ENCODE peak calls at places on chromosomes 12 and 14, in nine cellular contexts. One of them, this sample, is unnamed.

GRCh38 chr12:116864371-116865160 is 16.7 kb downstream of the HRK start:
- DNase-seq in endothelial cell of umbilical vein: no peak
- DNase-seq in GM13977: no peak
- DNase-seq in sigmoid colon: no peak
- DNase-seq in neural crest cell: no peak
- DNase-seq in tibial artery: no peak
- DNase-seq in thyroid gland: no peak
- DNase-seq in mucosa of descending colon: no peak
- DNase-seq in fibroblast of the aortic adventitia: peak
- DNase-seq in this sample: no peak

GRCh38 chr12:47689215-47689614 is 16.6 kb downstream of the RPAP3 start:
- DNase-seq in GM13977: no peak
- DNase-seq in fibroblast of the aortic adventitia: no peak
- DNase-seq in tibial artery: no peak
- DNase-seq in thyroid gland: no peak
- DNase-seq in sigmoid colon: no peak
- DNase-seq in mucosa of descending colon: no peak
- DNase-seq in endothelial cell of umbilical vein: no peak
- DNase-seq in neural crest cell: no peak
- DNase-seq in this sample: no peak

GRCh38 chr14:32382704-32383103 is 53.6 kb downstream of the AKAP6 start:
- DNase-seq in neural crest cell: no peak
- DNase-seq in endothelial cell of umbilical vein: no peak
- DNase-seq in fibroblast of the aortic adventitia: peak
- DNase-seq in sigmoid colon: no peak
- DNase-seq in tibial artery: no peak
- DNase-seq in thyroid gland: peak
- DNase-seq in GM13977: no peak
- DNase-seq in mucosa of descending colon: no peak
- DNase-seq in this sample: no peak

GRCh38 chr12:132244724-132245295 is 84.6 kb downstream of the GALNT9 start:
- DNase-seq in fibroblast of the aortic adventitia: no peak
- DNase-seq in mucosa of descending colon: no peak
- DNase-seq in neural crest cell: no peak
- DNase-seq in tibial artery: no peak
- DNase-seq in thyroid gland: no peak
- DNase-seq in sigmoid colon: peak
- DNase-seq in endothelial cell of umbilical vein: no peak
- DNase-seq in GM13977: no peak
- DNase-seq in this sample: no peak

GRCh38 chr12:6551063-6551461 is 4.8 kb downstream of the IFFO1 start:
- DNase-seq in fibroblast of the aortic adventitia: peak
- DNase-seq in endothelial cell of umbilical vein: no peak
- DNase-seq in tibial artery: peak
- DNase-seq in mucosa of descending colon: peak
- DNase-seq in sigmoid colon: peak
- DNase-seq in neural crest cell: no peak
- DNase-seq in thyroid gland: no peak
- DNase-seq in GM13977: no peak
- DNase-seq in this sample: no peak

GRCh38 chr12:94754653-94755052 is 104.3 kb upstream of the TMCC3 start:
- DNase-seq in endothelial cell of umbilical vein: no peak
- DNase-seq in fibroblast of the aortic adventitia: peak
- DNase-seq in sigmoid colon: no peak
- DNase-seq in mucosa of descending colon: no peak
- DNase-seq in thyroid gland: no peak
- DNase-seq in tibial artery: no peak
- DNase-seq in GM13977: no peak
- DNase-seq in neural crest cell: no peak
- DNase-seq in this sample: no peak

GRCh38 chr14:100071545-100071944 is 6.3 kb downstream of the EVL start:
- DNase-seq in sigmoid colon: no peak
- DNase-seq in thyroid gland: no peak
- DNase-seq in GM13977: no peak
- DNase-seq in neural crest cell: no peak
- DNase-seq in endothelial cell of umbilical vein: no peak
- DNase-seq in mucosa of descending colon: no peak
- DNase-seq in fibroblast of the aortic adventitia: no peak
- DNase-seq in tibial artery: no peak
- DNase-seq in this sample: no peak

GRCh38 chr12:77294016-77294415 is 228.6 kb upstream of the E2F7 start:
- DNase-seq in fibroblast of the aortic adventitia: peak
- DNase-seq in GM13977: no peak
- DNase-seq in sigmoid colon: no peak
- DNase-seq in thyroid gland: no peak
- DNase-seq in neural crest cell: no peak
- DNase-seq in endothelial cell of umbilical vein: peak
- DNase-seq in mucosa of descending colon: no peak
- DNase-seq in tibial artery: no peak
- DNase-seq in this sample: no peak

GRCh38 chr12:109830267-109830666 is 2.9 kb downstream of the TRPV4 start:
- DNase-seq in thyroid gland: no peak
- DNase-seq in tibial artery: no peak
- DNase-seq in endothelial cell of umbilical vein: no peak
- DNase-seq in mucosa of descending colon: no peak
- DNase-seq in sigmoid colon: no peak
- DNase-seq in fibroblast of the aortic adventitia: no peak
- DNase-seq in neural crest cell: no peak
- DNase-seq in GM13977: no peak
- DNase-seq in this sample: no peak

GRCh38 chr12:122080149-122081107 is 1.9 kb downstream of the MLXIP start:
- DNase-seq in endothelial cell of umbilical vein: peak
- DNase-seq in fibroblast of the aortic adventitia: peak
- DNase-seq in neural crest cell: no peak
- DNase-seq in sigmoid colon: peak
- DNase-seq in tibial artery: peak
- DNase-seq in mucosa of descending colon: peak
- DNase-seq in thyroid gland: peak
- DNase-seq in GM13977: no peak
- DNase-seq in this sample: no peak

GRCh38 chr12:30988887-30989286 is 62.3 kb downstream of the TSPAN11 start:
- DNase-seq in mucosa of descending colon: no peak
- DNase-seq in endothelial cell of umbilical vein: peak
- DNase-seq in thyroid gland: peak
- DNase-seq in GM13977: no peak
- DNase-seq in sigmoid colon: no peak
- DNase-seq in neural crest cell: no peak
- DNase-seq in tibial artery: no peak
- DNase-seq in fibroblast of the aortic adventitia: no peak
- DNase-seq in this sample: no peak

GRCh38 chr12:27384261-27384590 is 51.6 kb downstream of the BMAL2 start:
- DNase-seq in thyroid gland: no peak
- DNase-seq in endothelial cell of umbilical vein: no peak
- DNase-seq in tibial artery: no peak
- DNase-seq in fibroblast of the aortic adventitia: no peak
- DNase-seq in GM13977: no peak
- DNase-seq in mucosa of descending colon: no peak
- DNase-seq in sigmoid colon: no peak
- DNase-seq in neural crest cell: no peak
- DNase-seq in this sample: no peak

GRCh38 chr12:27382924-27383323 is 50.3 kb downstream of the BMAL2 start:
- DNase-seq in fibroblast of the aortic adventitia: no peak
- DNase-seq in GM13977: no peak
- DNase-seq in thyroid gland: no peak
- DNase-seq in tibial artery: no peak
- DNase-seq in sigmoid colon: no peak
- DNase-seq in neural crest cell: no peak
- DNase-seq in mucosa of descending colon: no peak
- DNase-seq in endothelial cell of umbilical vein: no peak
- DNase-seq in this sample: no peak

GRCh38 chr12:27387473-27387872 is 54.8 kb downstream of the BMAL2 start:
- DNase-seq in sigmoid colon: no peak
- DNase-seq in endothelial cell of umbilical vein: no peak
- DNase-seq in GM13977: no peak
- DNase-seq in fibroblast of the aortic adventitia: no peak
- DNase-seq in thyroid gland: no peak
- DNase-seq in neural crest cell: no peak
- DNase-seq in mucosa of descending colon: no peak
- DNase-seq in tibial artery: no peak
- DNase-seq in this sample: no peak

GRCh38 chr12:27383429-27384260 is 51.0 kb downstream of the BMAL2 start:
- DNase-seq in thyroid gland: peak
- DNase-seq in tibial artery: peak
- DNase-seq in sigmoid colon: peak
- DNase-seq in GM13977: peak
- DNase-seq in mucosa of descending colon: peak
- DNase-seq in neural crest cell: peak
- DNase-seq in endothelial cell of umbilical vein: peak
- DNase-seq in fibroblast of the aortic adventitia: peak
- DNase-seq in this sample: peak

GRCh38 chr12:27385756-27386155 is 53.1 kb downstream of the BMAL2 start:
- DNase-seq in fibroblast of the aortic adventitia: no peak
- DNase-seq in endothelial cell of umbilical vein: no peak
- DNase-seq in mucosa of descending colon: no peak
- DNase-seq in neural crest cell: no peak
- DNase-seq in sigmoid colon: no peak
- DNase-seq in thyroid gland: no peak
- DNase-seq in tibial artery: no peak
- DNase-seq in GM13977: no peak
- DNase-seq in this sample: no peak
- TF ChIP-seq CTCF in fibroblast of the aortic adventitia: no peak
- TF ChIP-seq CTCF in endothelial cell of umbilical vein: no peak
- TF ChIP-seq CTCF in mucosa of descending colon: no peak
- TF ChIP-seq CTCF in neural crest cell: no peak
- TF ChIP-seq CTCF in sigmoid colon: no peak
- TF ChIP-seq CTCF in thyroid gland: no peak
- TF ChIP-seq CTCF in tibial artery: no peak
- TF ChIP-seq CTCF in GM13977: no peak
- TF ChIP-seq CTCF in this sample: no peak

GRCh38 chr14:93343797-93344196 is 3.2 kb upstream of the COX8C start:
- DNase-seq in tibial artery: no peak
- DNase-seq in GM13977: no peak
- DNase-seq in thyroid gland: no peak
- DNase-seq in neural crest cell: no peak
- DNase-seq in fibroblast of the aortic adventitia: no peak
- DNase-seq in mucosa of descending colon: no peak
- DNase-seq in sigmoid colon: no peak
- DNase-seq in endothelial cell of umbilical vein: no peak
- DNase-seq in this sample: no peak
- TF ChIP-seq CTCF in tibial artery: no peak
- TF ChIP-seq CTCF in GM13977: no peak
- TF ChIP-seq CTCF in thyroid gland: no peak
- TF ChIP-seq CTCF in neural crest cell: no peak
- TF ChIP-seq CTCF in fibroblast of the aortic adventitia: no peak
- TF ChIP-seq CTCF in mucosa of descending colon: no peak
- TF ChIP-seq CTCF in sigmoid colon: no peak
- TF ChIP-seq CTCF in endothelial cell of umbilical vein: no peak
- TF ChIP-seq CTCF in this sample: no peak

GRCh38 chr14:93643127-93643526 is 145.2 kb downstream of the PRIMA1 start:
- DNase-seq in mucosa of descending colon: no peak
- DNase-seq in thyroid gland: no peak
- DNase-seq in fibroblast of the aortic adventitia: no peak
- DNase-seq in endothelial cell of umbilical vein: no peak
- DNase-seq in tibial artery: no peak
- DNase-seq in GM13977: no peak
- DNase-seq in sigmoid colon: no peak
- DNase-seq in neural crest cell: no peak
- DNase-seq in this sample: no peak

GRCh38 chr14:93643676-93644075 is 144.6 kb downstream of the PRIMA1 start:
- DNase-seq in neural crest cell: no peak
- DNase-seq in endothelial cell of umbilical vein: no peak
- DNase-seq in tibial artery: no peak
- DNase-seq in GM13977: no peak
- DNase-seq in thyroid gland: no peak
- DNase-seq in sigmoid colon: no peak
- DNase-seq in mucosa of descending colon: no peak
- DNase-seq in fibroblast of the aortic adventitia: no peak
- DNase-seq in this sample: no peak

GRCh38 chr14:93654599-93654998 is 133.7 kb downstream of the PRIMA1 start:
- DNase-seq in thyroid gland: no peak
- DNase-seq in sigmoid colon: no peak
- DNase-seq in endothelial cell of umbilical vein: no peak
- DNase-seq in mucosa of descending colon: no peak
- DNase-seq in tibial artery: no peak
- DNase-seq in GM13977: no peak
- DNase-seq in neural crest cell: no peak
- DNase-seq in fibroblast of the aortic adventitia: no peak
- DNase-seq in this sample: no peak

GRCh38 chr14:93648440-93649168 is 139.7 kb downstream of the PRIMA1 start:
- DNase-seq in thyroid gland: no peak
- DNase-seq in endothelial cell of umbilical vein: no peak
- DNase-seq in fibroblast of the aortic adventitia: peak
- DNase-seq in sigmoid colon: no peak
- DNase-seq in neural crest cell: no peak
- DNase-seq in GM13977: peak
- DNase-seq in tibial artery: no peak
- DNase-seq in mucosa of descending colon: no peak
- DNase-seq in this sample: no peak
- TF ChIP-seq CTCF in thyroid gland: no peak
- TF ChIP-seq CTCF in endothelial cell of umbilical vein: no peak
- TF ChIP-seq CTCF in fibroblast of the aortic adventitia: no peak
- TF ChIP-seq CTCF in sigmoid colon: peak
- TF ChIP-seq CTCF in neural crest cell: peak
- TF ChIP-seq CTCF in GM13977: peak
- TF ChIP-seq CTCF in tibial artery: peak
- TF ChIP-seq CTCF in mucosa of descending colon: no peak
- TF ChIP-seq CTCF in this sample: peak

GRCh38 chr12:3069714-3070113 is 7.5 kb upstream of the TSPAN9 start:
- DNase-seq in mucosa of descending colon: no peak
- DNase-seq in endothelial cell of umbilical vein: no peak
- DNase-seq in sigmoid colon: no peak
- DNase-seq in neural crest cell: no peak
- DNase-seq in GM13977: no peak
- DNase-seq in thyroid gland: no peak
- DNase-seq in tibial artery: no peak
- DNase-seq in fibroblast of the aortic adventitia: no peak
- DNase-seq in this sample: no peak

GRCh38 chr12:3075315-3075714 is 1.9 kb upstream of the TSPAN9 start:
- DNase-seq in tibial artery: no peak
- DNase-seq in fibroblast of the aortic adventitia: no peak
- DNase-seq in thyroid gland: no peak
- DNase-seq in mucosa of descending colon: no peak
- DNase-seq in GM13977: no peak
- DNase-seq in neural crest cell: no peak
- DNase-seq in endothelial cell of umbilical vein: no peak
- DNase-seq in sigmoid colon: no peak
- DNase-seq in this sample: no peak

GRCh38 chr12:3071710-3072109 is 5.5 kb upstream of the TSPAN9 start:
- DNase-seq in mucosa of descending colon: no peak
- DNase-seq in fibroblast of the aortic adventitia: no peak
- DNase-seq in GM13977: no peak
- DNase-seq in endothelial cell of umbilical vein: no peak
- DNase-seq in sigmoid colon: no peak
- DNase-seq in neural crest cell: no peak
- DNase-seq in thyroid gland: no peak
- DNase-seq in tibial artery: no peak
- DNase-seq in this sample: no peak

GRCh38 chr12:3073438-3074255 is 3.5 kb upstream of the TSPAN9 start:
- DNase-seq in GM13977: peak
- DNase-seq in endothelial cell of umbilical vein: peak
- DNase-seq in sigmoid colon: peak
- DNase-seq in thyroid gland: peak
- DNase-seq in mucosa of descending colon: peak
- DNase-seq in tibial artery: peak
- DNase-seq in neural crest cell: peak
- DNase-seq in fibroblast of the aortic adventitia: peak
- DNase-seq in this sample: peak

GRCh38 chr12:3071107-3071506 is 6.1 kb upstream of the TSPAN9 start:
- DNase-seq in sigmoid colon: no peak
- DNase-seq in mucosa of descending colon: no peak
- DNase-seq in neural crest cell: no peak
- DNase-seq in tibial artery: no peak
- DNase-seq in fibroblast of the aortic adventitia: no peak
- DNase-seq in endothelial cell of umbilical vein: no peak
- DNase-seq in GM13977: no peak
- DNase-seq in thyroid gland: no peak
- DNase-seq in this sample: no peak
- TF ChIP-seq CTCF in sigmoid colon: no peak
- TF ChIP-seq CTCF in mucosa of descending colon: no peak
- TF ChIP-seq CTCF in neural crest cell: no peak
- TF ChIP-seq CTCF in tibial artery: no peak
- TF ChIP-seq CTCF in fibroblast of the aortic adventitia: no peak
- TF ChIP-seq CTCF in endothelial cell of umbilical vein: no peak
- TF ChIP-seq CTCF in GM13977: no peak
- TF ChIP-seq CTCF in thyroid gland: no peak
- TF ChIP-seq CTCF in this sample: no peak

This sample was measured in progenitor cell of endocrine pancreas.